ENCODE peak calls at places on chromosome 15, in six cellular contexts. O is tibial artery; R is uterus; Q is psoas muscle; S is lower lobe of right lung; N is CD4-positive, alpha-beta memory T cell. U is an unnamed sample.

GRCh38 chr15:90872481-90873184 is 4.2 kb downstream of the FURIN start:
- DNase-seq in O (no peak), R (peak; percentile 26), Q (no peak), S (no peak), N (peak; percentile 57), U (peak; percentile 30)

GRCh38 chr15:38253448-38253847 is 812 bp downstream of the SPRED1 start:
- DNase-seq in O (no peak), R (no peak), Q (no peak), S (no peak), N (peak; percentile 44), U (peak; percentile 4)

GRCh38 chr15:47788685-47789084 is 71.4 kb downstream of the SEMA6D start:
- DNase-seq in O (no peak), R (no peak), Q (no peak), S (no peak), N (no peak), U (no peak)

GRCh38 chr15:101242160-101242998 is 9.5 kb downstream of the CHSY1 start:
- DNase-seq in O (no peak), R (no peak), Q (no peak), S (no peak), N (peak; percentile 88), U (peak; percentile 82)

GRCh38 chr15:40909662-40910625 is 15.7 kb downstream of the VPS18 start:
- DNase-seq in O (no peak), R (no peak), Q (peak; percentile 75), S (peak; percentile 77), N (no peak), U (no peak)

GRCh38 chr15:55737373-55737772 is 5.6 kb downstream of the PRTG start:
- DNase-seq in O (no peak), R (no peak), Q (no peak), S (no peak), N (no peak), U (no peak)

GRCh38 chr15:45892182-45892581 is 257.4 kb downstream of the SQOR start:
- DNase-seq in O (no peak), R (peak; percentile 51), Q (no peak), S (no peak), N (no peak), U (no peak)

GRCh38 chr15:67136802-67137201 is 71.4 kb downstream of the SMAD3 start:
- DNase-seq in O (no peak), R (no peak), Q (no peak), S (no peak), N (no peak), U (no peak)

GRCh38 chr15:74619916-74620635 is 4.4 kb downstream of the CLK3 start:
- DNase-seq in O (no peak), R (no peak), Q (no peak), S (peak; percentile 40), N (peak; percentile 38), U (no peak)

GRCh38 chr15:29637555-29637954 is 184.7 kb downstream of the TJP1 start:
- DNase-seq in O (no peak), R (no peak), Q (no peak), S (no peak), N (no peak), U (no peak)

GRCh38 chr15:29633971-29634370 is 188.3 kb downstream of the TJP1 start:
- DNase-seq in O (no peak), R (no peak), Q (no peak), S (no peak), N (no peak), U (no peak)

GRCh38 chr15:29636921-29637320 is 185.3 kb downstream of the TJP1 start:
- DNase-seq in O (no peak), R (no peak), Q (no peak), S (no peak), N (no peak), U (no peak)

GRCh38 chr15:29638011-29638410 is 184.3 kb downstream of the TJP1 start:
- DNase-seq in O (no peak), R (no peak), Q (no peak), S (no peak), N (no peak), U (no peak)

DNA sequence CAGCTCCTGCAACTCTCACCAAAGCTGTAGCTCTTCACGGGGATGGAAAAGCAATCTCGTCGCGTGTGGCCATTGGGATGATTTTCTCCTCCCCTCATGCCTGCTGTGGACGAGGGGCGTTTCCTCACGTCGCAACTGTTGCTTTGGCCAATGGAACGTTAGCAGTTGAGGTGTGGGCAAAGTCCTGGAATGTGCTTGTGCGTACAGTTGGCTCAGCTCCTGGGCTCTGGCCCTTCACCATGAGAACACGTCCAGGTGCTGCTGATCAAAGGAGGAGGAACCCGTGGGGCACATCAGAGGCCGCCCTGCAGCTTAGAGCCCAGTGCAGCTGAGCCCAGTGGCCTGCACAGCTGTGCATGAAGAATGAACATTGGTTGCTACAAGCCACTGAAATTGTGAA is 186.1 kb downstream of the TJP1 start:
- DNase-seq in O (no peak), R (no peak), Q (no peak), S (peak; percentile 63), N (no peak), U (no peak)
- H3K27ac ChIP-seq in O (no peak overlapping the region), R (no peak overlapping the region), Q (no peak overlapping the region), S (no peak overlapping the region), N (no peak overlapping the region), U (no peak overlapping the region)

GRCh38 chr15:60374209-60374608 is 23.6 kb downstream of the ANXA2 start:
- DNase-seq in O (no peak), R (no peak), Q (no peak), S (no peak), N (no peak), U (no peak)

GRCh38 chr15:60373745-60374144 is 24.0 kb downstream of the ANXA2 start:
- DNase-seq in O (no peak), R (no peak), Q (no peak), S (no peak), N (no peak), U (no peak)

GRCh38 chr15:60374628-60375081 is 23.1 kb downstream of the ANXA2 start:
- DNase-seq in O (peak; percentile 60), R (no peak), Q (peak; percentile 64), S (no peak), N (no peak), U (no peak)

GRCh38 chr15:60376677-60377095 is 21.1 kb downstream of the ANXA2 start:
- DNase-seq in O (no peak), R (no peak), Q (no peak), S (no peak), N (no peak), U (no peak)

GRCh38 chr15:60375255-60375809 is 22.5 kb downstream of the ANXA2 start:
- DNase-seq in O (no peak), R (no peak), Q (no peak), S (no peak), N (no peak), U (no peak)
- H3K36me3 ChIP-seq in O (peaks cover 20% of the 10 kb centered on the region), R (no peaks in the 10 kb centered on the region), Q (peaks cover 13% of the 10 kb centered on the region), S (peaks cover 91% of the 10 kb centered on the region), N (peaks cover 25% of the 10 kb centered on the region), U (peaks cover 56% of the 10 kb centered on the region)

DNA sequence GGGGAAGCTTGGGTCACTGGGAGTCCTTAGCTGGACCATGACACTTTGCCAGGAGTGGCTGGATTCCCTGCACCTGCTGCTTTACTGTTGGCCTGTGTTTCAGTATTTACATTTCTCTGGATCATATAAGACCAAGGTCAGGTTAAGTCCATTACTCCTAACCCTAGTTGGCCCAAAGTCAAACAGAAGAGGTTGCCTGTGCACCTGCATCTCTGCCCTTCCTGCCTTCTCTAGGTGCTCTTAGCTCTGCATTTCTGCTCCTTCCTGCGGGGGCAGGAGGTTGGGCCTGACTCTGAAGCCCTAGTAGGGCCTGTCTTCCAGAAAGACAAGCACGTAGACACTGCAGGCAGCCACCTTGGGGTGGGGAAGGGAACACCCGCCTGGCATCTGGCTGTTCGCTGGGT is 124.3 kb downstream of the RPLP1 start:
- DNase-seq in O (no peak), R (no peak), Q (no peak), S (no peak), N (no peak), U (peak; percentile 6)
- H3K27ac ChIP-seq in O (no peak overlapping the region), R (no peak overlapping the region), Q (no peak overlapping the region), S (no peak overlapping the region), N (no peak overlapping the region), U (no peak overlapping the region)

GRCh38 chr15:63261311-63261710 is 16.1 kb upstream of the APH1B start:
- DNase-seq in O (no peak), R (no peak), Q (no peak), S (no peak), N (no peak), U (no peak)

GRCh38 chr15:63263519-63263918 is 13.9 kb upstream of the APH1B start:
- DNase-seq in O (no peak), R (no peak), Q (no peak), S (no peak), N (no peak), U (no peak)

GRCh38 chr15:63260786-63261185 is 16.6 kb upstream of the APH1B start:
- DNase-seq in O (no peak), R (no peak), Q (no peak), S (no peak), N (no peak), U (no peak)

GRCh38 chr15:63264685-63265302 is 12.6 kb upstream of the APH1B start:
- DNase-seq in O (no peak), R (no peak), Q (no peak), S (no peak), N (no peak), U (no peak)
- H3K36me3 ChIP-seq in O (peaks cover 42% of the 10 kb centered on the region), R (no peaks in the 10 kb centered on the region), Q (no peaks in the 10 kb centered on the region), S (peaks cover 57% of the 10 kb centered on the region), N (peaks cover 42% of the 10 kb centered on the region), U (peaks cover 66% of the 10 kb centered on the region)

DNA sequence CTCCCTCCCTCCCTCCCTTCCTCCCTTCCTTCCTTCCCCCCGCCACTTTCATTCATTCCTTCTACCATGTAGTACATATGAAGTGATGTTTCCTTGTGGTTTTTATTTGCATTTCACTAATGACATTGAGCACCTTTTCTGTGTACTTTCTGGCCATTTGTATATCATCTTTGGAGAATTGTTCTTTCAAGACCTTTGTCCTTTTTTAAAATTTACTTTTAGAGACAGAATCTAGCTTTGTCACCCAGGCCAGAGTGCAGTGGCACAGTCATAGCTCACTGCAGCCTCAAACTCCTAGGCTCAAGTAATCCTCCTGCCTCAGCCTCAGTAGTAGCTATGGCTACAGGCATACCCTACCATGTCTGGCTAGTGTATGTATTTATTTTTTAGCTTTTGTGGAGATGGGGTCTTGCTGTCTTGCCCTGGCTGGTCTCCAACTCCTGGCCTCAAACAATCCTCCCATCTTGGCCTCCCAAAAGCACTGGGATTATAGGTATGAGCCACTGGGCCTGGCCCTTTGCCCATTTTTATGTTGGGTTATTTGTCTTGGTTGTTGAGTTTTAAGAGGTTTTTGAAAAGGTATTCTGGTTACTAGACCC is 42.0 kb upstream of the CTDSPL2 start:
- DNase-seq in O (no peak), R (no peak), Q (no peak), S (no peak), N (no peak), U (no peak)
- H3K27ac ChIP-seq in O (no peak overlapping the region), R (no peak overlapping the region), Q (no peak overlapping the region), S (no peak overlapping the region), N (no peak overlapping the region), U (no peak overlapping the region)